ENCODE peak calls at places on chromosomes 12 and 14, in eight cellular contexts. Y is A549; F is thoracic aorta; B is GM12865; I is fibroblast of lung; P is CD8-positive, alpha-beta T cell; X is right lobe of liver; O is suprapubic skin. H is an unnamed sample.

GRCh38 chr12:109764123-109764522 is 50.5 kb downstream of the FAM222A start:
- DNase-seq in Y (no peak), F (no peak), B (no peak), I (no peak), P (no peak), X (no peak), O (no peak), H (no peak)

GRCh38 chr12:5222011-5222461 is 178.4 kb downstream of the KCNA5 start:
- DNase-seq in Y (no peak), F (no peak), B (no peak), I (no peak), P (no peak), X (no peak), O (no peak), H (no peak)

GRCh38 chr12:13687633-13688032 is 293.8 kb downstream of the GRIN2B start:
- DNase-seq in Y (no peak), F (no peak), B (no peak), I (no peak), P (no peak), X (no peak), O (no peak), H (no peak)

GRCh38 chr12:107359382-107359781 is 266.0 kb upstream of the CRY1 start:
- DNase-seq in Y (no peak), F (no peak), B (no peak), I (peak), P (no peak), X (no peak), O (no peak), H (no peak)

GRCh38 chr12:42530284-42530683 is 59.3 kb downstream of the PRICKLE1 start:
- DNase-seq in Y (no peak), F (no peak), B (no peak), I (no peak), P (no peak), X (no peak), O (no peak), H (no peak)

GRCh38 chr12:19620222-19620621 is 180.9 kb downstream of the AEBP2 start:
- DNase-seq in Y (peak), F (no peak), B (no peak), I (peak), P (no peak), X (no peak), O (no peak), H (no peak)

GRCh38 chr12:1779783-1780182 is 40.6 kb upstream of the LRTM2 start:
- DNase-seq in Y (no peak), F (no peak), B (no peak), I (peak), P (no peak), X (no peak), O (no peak), H (no peak)

GRCh38 chr14:26290007-26290530 is 307.8 kb downstream of the NOVA1 start:
- DNase-seq in Y (no peak), F (no peak), B (no peak), I (peak), P (no peak), X (no peak), O (no peak), H (no peak)

GRCh38 chr12:15701721-15702156 is 87.4 kb downstream of the EPS8 start:
- DNase-seq in Y (no peak), F (no peak), B (no peak), I (peak), P (no peak), X (no peak), O (no peak), H (no peak)

GRCh38 chr14:101017806-101018560 is 114.5 kb upstream of the RTL1 start:
- DNase-seq in Y (no peak), F (no peak), B (no peak), I (no peak), P (no peak), X (peak), O (no peak), H (no peak)

GRCh38 chr12:5379737-5380496 is 52.0 kb upstream of the NTF3 start:
- DNase-seq in Y (no peak), F (no peak), B (no peak), I (no peak), P (no peak), X (no peak), O (no peak), H (no peak)

GRCh38 chr14:53663709-53664108 is 292.9 kb downstream of the BMP4 start:
- DNase-seq in Y (peak), F (no peak), B (no peak), I (peak), P (no peak), X (no peak), O (no peak), H (no peak)

GRCh38 chr14:101489092-101489760 is 72.1 kb upstream of the DIO3 start:
- DNase-seq in Y (no peak), F (no peak), B (no peak), I (no peak), P (no peak), X (no peak), O (peak), H (no peak)

GRCh38 chr12:98744692-98745091 is 99.6 kb downstream of the APAF1 start:
- DNase-seq in Y (no peak), F (no peak), B (no peak), I (no peak), P (no peak), X (no peak), O (no peak), H (no peak)

GRCh38 chr12:118581396-118581795 is 205.0 kb downstream of the SUDS3 start:
- DNase-seq in Y (no peak), F (no peak), B (no peak), I (no peak), P (no peak), X (no peak), O (no peak), H (no peak)

GRCh38 chr14:63006515-63006914 is 38.7 kb downstream of the KCNH5 start:
- DNase-seq in Y (no peak), F (no peak), B (peak), I (no peak), P (no peak), X (no peak), O (no peak), H (no peak)

GRCh38 chr12:71469235-71469873 is 29.8 kb downstream of the LGR5 start:
- DNase-seq in Y (no peak), F (no peak), B (no peak), I (peak), P (no peak), X (no peak), O (no peak), H (no peak)

GRCh38 chr12:101697930-101698781 is 716 bp downstream of the CHPT1 start:
- DNase-seq in Y (peak), F (no peak), B (peak), I (peak), P (peak), X (peak), O (peak), H (peak)

GRCh38 chr12:73935817-73936216 is 601.8 kb upstream of the ATXN7L3B start:
- DNase-seq in Y (no peak), F (no peak), B (no peak), I (no peak), P (no peak), X (no peak), O (no peak), H (no peak)

GRCh38 chr14:53260928-53261327 is 107.8 kb upstream of the DDHD1 start:
- DNase-seq in Y (no peak), F (no peak), B (no peak), I (no peak), P (no peak), X (no peak), O (no peak), H (no peak)

GRCh38 chr14:102893452-102893851 is 29.0 kb upstream of the AMN start:
- DNase-seq in Y (no peak), F (no peak), B (no peak), I (peak), P (no peak), X (peak), O (no peak), H (peak)

GRCh38 chr12:121579981-121580868 is 598 bp downstream of the KDM2B start:
- DNase-seq in Y (peak), F (no peak), B (peak), I (peak), P (peak), X (peak), O (peak), H (peak)

GRCh38 chr12:121580959-121581680 is at the start of gene KDM2B:
- DNase-seq in Y (no peak), F (no peak), B (peak), I (peak), P (peak), X (no peak), O (no peak), H (no peak)

GRCh38 chr12:121579190-121579791 is 1.5 kb downstream of the KDM2B start:
- DNase-seq in Y (no peak), F (no peak), B (peak), I (no peak), P (peak), X (peak), O (peak), H (peak)

GRCh38 chr12:121582583-121583333 is 1.9 kb upstream of the KDM2B start:
- DNase-seq in Y (no peak), F (no peak), B (no peak), I (peak), P (no peak), X (no peak), O (no peak), H (no peak)

DNA sequence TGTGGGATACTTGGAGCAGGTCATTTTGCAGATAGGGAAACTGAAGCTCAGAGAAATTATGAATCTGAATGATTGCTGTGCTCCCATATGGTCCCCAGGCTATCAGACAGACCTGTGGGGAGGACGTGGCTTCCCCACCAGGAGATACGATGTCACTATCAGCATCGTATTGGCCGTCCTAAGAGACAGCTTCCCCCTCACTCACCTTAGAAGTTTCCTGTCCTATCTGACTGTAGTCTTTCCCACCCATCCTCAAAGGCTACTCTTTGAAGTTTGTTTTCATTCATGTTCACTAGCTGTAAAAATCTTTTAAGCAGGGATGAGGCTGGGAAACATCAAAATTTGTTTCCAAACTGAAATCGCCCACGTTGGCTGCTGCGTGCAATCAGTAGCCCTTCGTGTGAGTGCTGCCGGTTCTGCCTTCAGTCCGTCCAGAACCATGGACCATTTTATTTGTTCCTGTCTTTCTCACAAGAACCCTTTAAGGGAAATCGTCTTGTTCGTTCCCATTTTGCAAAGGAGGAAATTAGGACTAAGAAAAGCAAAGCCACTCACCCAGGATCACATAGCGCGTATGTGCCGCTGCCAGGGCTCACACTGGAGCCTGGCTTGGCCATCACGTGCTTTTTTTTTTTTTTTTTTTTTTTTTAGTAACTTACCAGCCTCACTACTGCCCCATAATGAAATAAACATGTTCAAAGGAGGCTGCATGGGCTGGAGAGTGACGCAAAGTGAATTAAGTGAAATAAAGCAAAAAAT is 1.0 kb upstream of the KDM2B start:
- DNase-seq in Y (no peak), F (no peak), B (no peak), I (peak), P (no peak), X (no peak), O (no peak), H (no peak)
- TF ChIP-seq CTCF in Y (no peak), F (no peak), B (no peak), I (no peak), P (no peak), X (no peak), O (no peak), H (no peak)

DNA sequence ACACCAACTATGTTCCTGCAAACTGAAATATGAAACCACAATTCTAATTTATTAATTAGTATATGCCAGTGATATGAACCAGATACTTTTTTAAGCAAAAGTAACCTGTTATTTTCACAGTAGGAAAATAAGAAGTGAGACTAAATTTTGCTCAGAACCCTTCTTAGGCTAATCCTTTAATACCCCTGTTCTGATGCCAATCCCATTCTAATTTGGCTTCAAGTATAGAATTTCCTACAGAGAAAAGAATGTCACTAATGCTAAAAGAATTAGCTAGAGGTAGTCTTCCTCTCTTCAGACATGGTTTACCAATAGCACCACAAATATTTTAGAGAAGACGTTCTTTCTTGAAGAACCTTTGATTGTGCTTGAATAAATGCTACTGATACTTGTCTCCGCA is 758.4 kb downstream of the FLRT2 start:
- DNase-seq in Y (no peak), F (no peak), B (no peak), I (no peak), P (no peak), X (no peak), O (no peak), H (no peak)
- TF ChIP-seq CTCF in Y (no peak), F (no peak), B (no peak), I (no peak), P (no peak), X (no peak), O (no peak), H (no peak)

GRCh38 chr12:54140958-54141388 is 47.8 kb downstream of the SMUG1 start:
- DNase-seq in Y (no peak), F (no peak), B (no peak), I (no peak), P (no peak), X (no peak), O (no peak), H (no peak)
- TF ChIP-seq CTCF in Y (no peak), F (no peak), B (no peak), I (no peak), P (no peak), X (no peak), O (no peak), H (no peak)

GRCh38 chr14:93543766-93544165 is 113.0 kb downstream of the UNC79 start:
- DNase-seq in Y (peak), F (no peak), B (peak), I (peak), P (no peak), X (no peak), O (no peak), H (no peak)
- TF ChIP-seq CTCF in Y (peak), F (no peak), B (peak), I (peak), P (no peak), X (peak), O (no peak), H (peak)

GRCh38 chr14:36524220-36524837 is 4.3 kb upstream of the NKX2-1 start:
- DNase-seq in Y (no peak), F (no peak), B (no peak), I (no peak), P (no peak), X (no peak), O (no peak), H (peak)
- TF ChIP-seq CTCF in Y (no peak), F (no peak), B (no peak), I (no peak), P (no peak), X (no peak), O (no peak), H (no peak)

GRCh38 chr12:132311201-132311915 is 18.0 kb downstream of the GALNT9 start:
- DNase-seq in Y (no peak), F (no peak), B (no peak), I (no peak), P (no peak), X (no peak), O (no peak), H (no peak)
- TF ChIP-seq CTCF in Y (no peak), F (no peak), B (no peak), I (no peak), P (no peak), X (no peak), O (no peak), H (no peak)

GRCh38 chr12:95718772-95719171 is 71.8 kb downstream of the NTN4 start:
- DNase-seq in Y (no peak), F (no peak), B (no peak), I (no peak), P (no peak), X (no peak), O (no peak), H (no peak)

GRCh38 chr12:95723693-95724384 is 66.7 kb downstream of the NTN4 start:
- DNase-seq in Y (no peak), F (no peak), B (no peak), I (no peak), P (no peak), X (no peak), O (no peak), H (no peak)

GRCh38 chr12:95718001-95718400 is 72.6 kb downstream of the NTN4 start:
- DNase-seq in Y (no peak), F (no peak), B (no peak), I (no peak), P (no peak), X (no peak), O (no peak), H (no peak)

GRCh38 chr12:95724767-95725166 is 65.8 kb downstream of the NTN4 start:
- DNase-seq in Y (no peak), F (no peak), B (no peak), I (no peak), P (no peak), X (no peak), O (no peak), H (no peak)

GRCh38 chr12:95721320-95721719 is 69.2 kb downstream of the NTN4 start:
- DNase-seq in Y (no peak), F (no peak), B (peak), I (no peak), P (no peak), X (no peak), O (no peak), H (no peak)
- TF ChIP-seq CTCF in Y (no peak), F (no peak), B (no peak), I (peak), P (no peak), X (peak), O (no peak), H (no peak)

GRCh38 chr12:50620050-50620974 is 115.5 kb downstream of the DIP2B start:
- DNase-seq in Y (no peak), F (no peak), B (no peak), I (peak), P (no peak), X (no peak), O (no peak), H (no peak)
- TF ChIP-seq CTCF in Y (no peak), F (no peak), B (no peak), I (peak), P (no peak), X (no peak), O (no peak), H (no peak)

GRCh38 chr12:51533799-51534198 is 57.2 kb upstream of the SCN8A start:
- DNase-seq in Y (no peak), F (no peak), B (no peak), I (peak), P (no peak), X (no peak), O (no peak), H (no peak)
- TF ChIP-seq CTCF in Y (peak), F (no peak), B (no peak), I (peak), P (no peak), X (no peak), O (no peak), H (no peak)

DNA sequence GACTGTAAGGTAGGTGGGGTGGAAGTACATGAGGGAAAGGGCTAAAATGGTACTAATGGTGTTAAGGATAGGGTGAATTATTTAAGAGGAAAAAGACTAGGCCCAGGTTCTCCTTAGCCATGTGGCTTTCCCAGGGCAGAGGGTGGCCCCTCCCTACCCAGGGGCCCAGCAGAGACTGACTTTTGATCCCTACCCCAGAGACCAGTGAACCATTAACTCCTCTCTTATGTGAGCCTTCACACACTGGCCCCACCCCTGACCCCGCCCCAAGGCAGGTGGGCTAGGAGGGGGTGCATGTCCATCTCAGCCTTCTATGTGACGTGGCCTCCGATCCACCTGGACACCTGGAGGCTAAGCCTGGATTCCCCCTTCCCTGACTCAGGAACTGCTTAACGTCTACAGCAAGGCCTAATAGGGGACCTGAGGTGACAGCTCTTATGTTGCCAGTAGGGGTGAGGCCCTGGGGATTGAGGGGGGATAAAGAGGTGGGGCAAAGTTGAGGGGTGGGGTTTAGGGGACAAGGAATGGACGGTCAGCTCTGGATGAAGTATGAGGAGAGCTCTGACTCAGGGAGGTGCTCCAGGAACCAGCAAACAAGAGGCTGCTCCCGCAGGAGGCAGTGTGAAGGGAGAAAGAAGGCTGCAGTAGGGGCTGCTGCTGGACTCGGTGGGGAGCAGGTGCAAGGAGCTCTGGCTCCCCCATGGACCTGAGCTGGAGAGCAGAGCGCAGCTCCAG is 765 bp downstream of the SLC39A5 start:
- DNase-seq in Y (no peak), F (no peak), B (no peak), I (no peak), P (no peak), X (peak), O (no peak), H (peak)
- TF ChIP-seq CTCF in Y (no peak), F (no peak), B (no peak), I (no peak), P (no peak), X (no peak), O (no peak), H (no peak)

H was measured in GM13976.